ENCODE peak calls at places on chromosomes 6 and 20, in five cellular contexts. D is fibroblast of lung, S is neural progenitor cell, X is lower leg skin, Y is ascending aorta. C is an unnamed sample.

GRCh38 chr6:157193443-157193996 is 129.8 kb downstream of the TMEM242 start:
- DNase-seq in D (no peak), S (no peak), X (no peak), Y (no peak), C (no peak)

GRCh38 chr20:32871622-32872160 is 13.0 kb downstream of the EFCAB8 start:
- DNase-seq in D (no peak), S (no peak), X (no peak), Y (no peak), C (no peak)

GRCh38 chr6:130148181-130148580 is 74.6 kb downstream of the SAMD3 start:
- DNase-seq in D (no peak), S (no peak), X (no peak), Y (no peak), C (no peak)

GRCh38 chr20:34022154-34022842 is 28.6 kb downstream of the RALY start:
- DNase-seq in D (peak), S (peak), X (no peak), Y (no peak), C (no peak)

GRCh38 chr20:57217802-57218201 is 48.6 kb downstream of the BMP7 start:
- DNase-seq in D (no peak), S (no peak), X (no peak), Y (no peak), C (no peak)

GRCh38 chr6:137043710-137044365 is 927 bp downstream of the IL20RA start:
- DNase-seq in D (peak), S (peak), X (no peak), Y (no peak), C (no peak)

GRCh38 chr6:88730602-88731001 is 232.8 kb downstream of the RNGTT start:
- DNase-seq in D (no peak), S (peak), X (no peak), Y (no peak), C (no peak)

GRCh38 chr6:152428126-152428525 is 209.0 kb downstream of the SYNE1 start:
- DNase-seq in D (no peak), S (peak), X (no peak), Y (peak), C (no peak)

GRCh38 chr20:46111028-46111835 is 6.9 kb upstream of the CD40 start:
- DNase-seq in D (peak), S (no peak), X (no peak), Y (no peak), C (peak)

GRCh38 chr6:78911218-78911617 is 43.9 kb downstream of the IRAK1BP1 start:
- DNase-seq in D (no peak), S (no peak), X (no peak), Y (no peak), C (no peak)

GRCh38 chr6:166678426-166678825 is 51.4 kb upstream of the RPS6KA2 start:
- DNase-seq in D (peak), S (no peak), X (no peak), Y (no peak), C (no peak)

GRCh38 chr6:109306733-109307132 is 75.5 kb downstream of the CD164 start:
- DNase-seq in D (no peak), S (no peak), X (no peak), Y (no peak), C (no peak)
- H3K4me3 ChIP-seq in D (no peak), S (no peak), X (no peak), Y (no peak), C (no peak)

DNA sequence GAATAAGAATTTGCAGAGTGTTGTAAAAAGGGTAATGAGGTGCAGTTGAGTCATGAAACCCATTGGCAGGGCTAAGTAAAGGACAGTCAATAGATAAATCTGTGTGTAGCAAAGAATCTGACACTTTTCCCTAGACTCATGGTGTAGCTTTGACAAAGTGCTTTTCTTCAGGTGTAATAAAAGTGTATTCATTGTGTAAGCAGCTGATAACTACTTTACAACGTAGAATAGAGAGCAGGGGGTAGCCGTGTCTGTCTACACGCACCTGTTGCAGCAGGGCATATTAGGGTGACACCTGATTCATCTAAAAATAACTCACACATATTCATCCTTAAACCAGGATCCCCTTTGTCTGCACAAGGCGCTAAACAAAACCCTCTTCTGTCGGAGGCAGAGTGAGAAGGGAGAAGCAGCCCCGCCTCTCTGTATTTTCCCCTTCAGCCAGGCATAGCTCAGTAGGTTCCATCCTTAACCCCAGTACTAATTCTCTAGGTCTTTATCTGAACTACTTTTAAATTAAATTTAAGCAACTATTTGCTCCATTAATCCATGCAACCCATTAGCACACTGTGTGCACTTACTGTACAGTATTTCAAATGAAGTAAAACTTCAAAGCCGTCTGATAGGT is 306.8 kb upstream of the SASH1 start:
- DNase-seq in D (no peak), S (no peak), X (no peak), Y (no peak), C (no peak)
- TF ChIP-seq CTCF in D (no peak), S (no peak), X (no peak), Y (no peak), C (no peak)

DNA sequence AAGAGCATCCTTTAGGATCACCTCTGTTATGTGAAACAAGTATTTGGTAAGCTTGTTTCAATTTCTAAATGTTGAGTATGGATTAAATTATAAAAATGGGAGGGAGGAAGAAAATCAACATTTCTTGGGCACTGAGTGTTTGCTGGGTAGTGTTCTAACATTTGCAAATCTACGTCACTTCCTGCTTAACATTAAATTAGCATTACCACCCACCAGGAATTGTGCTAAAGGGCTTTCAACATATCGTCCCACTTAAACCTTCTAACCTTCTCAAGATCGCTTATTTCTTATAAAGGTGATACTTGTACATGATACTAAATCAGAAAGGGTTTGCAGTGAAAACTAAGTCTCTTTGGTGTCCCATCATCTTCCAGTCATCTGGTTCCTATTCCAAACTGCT is 7.9 kb upstream of the TMEM217 start:
- DNase-seq in D (no peak), S (no peak), X (no peak), Y (no peak), C (no peak)
- H3K4me3 ChIP-seq in D (no peak), S (no peak), X (no peak), Y (no peak), C (no peak)

DNA sequence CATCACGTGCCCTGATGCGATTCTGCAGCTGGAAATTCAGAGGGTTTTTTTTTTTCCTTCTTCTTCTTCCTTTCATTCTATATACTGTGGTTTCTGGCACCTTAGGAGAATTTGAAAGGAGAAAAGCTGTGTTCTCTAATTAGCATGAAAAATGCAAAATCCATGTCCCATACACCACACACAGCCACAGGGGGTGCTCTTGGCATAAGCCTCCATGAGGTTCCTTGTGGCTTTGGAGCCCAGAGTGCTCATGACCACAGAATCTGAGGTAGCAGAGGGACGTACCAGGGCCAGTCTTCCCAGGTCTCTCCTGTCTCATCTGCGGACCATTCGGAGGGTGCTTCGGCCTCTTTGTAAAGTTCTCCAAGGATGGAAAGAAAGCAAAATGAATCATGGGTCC is 258.4 kb upstream of the CDH4 start:
- DNase-seq in D (peak), S (no peak), X (no peak), Y (no peak), C (no peak)
- TF ChIP-seq CTCF in D (peak), S (peak), X (no peak), Y (no peak), C (no peak)

GRCh38 chr6:144093658-144094057 is 1.7 kb downstream of the SF3B5 start:
- DNase-seq in D (no peak), S (no peak), X (no peak), Y (no peak), C (no peak)
- H3K4me3 ChIP-seq in D (no peak), S (peak), X (no peak), Y (no peak), C (peak)

GRCh38 chr6:11802886-11803595 is 24.4 kb upstream of the ADTRP start:
- DNase-seq in D (no peak), S (no peak), X (no peak), Y (no peak), C (no peak)
- TF ChIP-seq CTCF in D (no peak), S (no peak), X (no peak), Y (no peak), C (no peak)

DNA sequence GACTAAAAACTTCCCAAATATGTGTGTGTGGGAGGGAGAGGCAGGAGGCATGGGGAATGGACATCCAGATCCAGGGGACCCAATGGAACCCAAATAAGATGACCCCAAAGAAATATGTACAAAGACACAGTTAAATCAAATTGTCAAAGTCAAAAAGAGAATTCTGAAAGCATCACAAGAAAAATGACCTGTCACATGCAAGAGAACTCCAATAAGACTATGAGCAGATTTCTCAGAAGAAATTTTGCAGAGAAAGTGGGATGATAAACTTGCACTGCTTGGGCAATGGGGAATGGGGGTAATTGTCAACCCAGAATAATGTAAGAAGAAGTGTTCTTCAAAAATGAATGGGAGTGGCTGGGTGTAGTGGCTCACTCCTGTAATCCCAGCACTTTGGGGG is 59.5 kb upstream of the PLN start:
- DNase-seq in D (no peak), S (no peak), X (no peak), Y (no peak), C (no peak)
- H3K4me3 ChIP-seq in D (no peak), S (no peak), X (no peak), Y (no peak), C (no peak)

GRCh38 chr6:35341557-35341956 is 801 bp upstream of the PPARD start:
- DNase-seq in D (no peak), S (no peak), X (no peak), Y (no peak), C (no peak)
- TF ChIP-seq CTCF in D (no peak), S (no peak), X (no peak), Y (no peak), C (no peak)

C was measured in left lung.